ENCODE peak calls at places on chromosome 20, in eight cellular contexts. One of them, this sample, is unnamed.

GRCh38 chr20:35992713-35993335 is 24.4 kb downstream of the CNBD2 start:
- DNase-seq in hepatocyte: peak
- DNase-seq in fibroblast of pulmonary artery: peak
- DNase-seq in activated CD4-positive, alpha-beta T cell treated with anti-CD3 and anti-CD28 coated beads, Interleukin-2, amount 10 ng/mL, durations not matched to agents 7 days and 5 days: peak
- DNase-seq in heart right ventricle: no peak
- DNase-seq in HCEC 1CT: peak
- DNase-seq in HFF-Myc: peak
- DNase-seq in NCI-H1092: peak
- DNase-seq in this sample: peak

GRCh38 chr20:47585087-47585747 is 83.5 kb downstream of the NCOA3 start:
- DNase-seq in NCI-H1092: no peak
- DNase-seq in HFF-Myc: no peak
- DNase-seq in HCEC 1CT: no peak
- DNase-seq in activated CD4-positive, alpha-beta T cell treated with anti-CD3 and anti-CD28 coated beads, Interleukin-2, amount 10 ng/mL, durations not matched to agents 7 days and 5 days: no peak
- DNase-seq in hepatocyte: no peak
- DNase-seq in fibroblast of pulmonary artery: no peak
- DNase-seq in heart right ventricle: no peak
- DNase-seq in this sample: no peak

GRCh38 chr20:53599910-53600632 is 6.4 kb upstream of the ZNF217 start:
- DNase-seq in HFF-Myc: no peak
- DNase-seq in hepatocyte: no peak
- DNase-seq in fibroblast of pulmonary artery: no peak
- DNase-seq in heart right ventricle: no peak
- DNase-seq in activated CD4-positive, alpha-beta T cell treated with anti-CD3 and anti-CD28 coated beads, Interleukin-2, amount 10 ng/mL, durations not matched to agents 7 days and 5 days: no peak
- DNase-seq in NCI-H1092: no peak
- DNase-seq in HCEC 1CT: no peak
- DNase-seq in this sample: no peak

GRCh38 chr20:37296371-37296770 is 6.9 kb downstream of the MANBAL start:
- DNase-seq in activated CD4-positive, alpha-beta T cell treated with anti-CD3 and anti-CD28 coated beads, Interleukin-2, amount 10 ng/mL, durations not matched to agents 7 days and 5 days: no peak
- DNase-seq in fibroblast of pulmonary artery: no peak
- DNase-seq in HCEC 1CT: no peak
- DNase-seq in NCI-H1092: no peak
- DNase-seq in heart right ventricle: no peak
- DNase-seq in hepatocyte: no peak
- DNase-seq in HFF-Myc: no peak
- DNase-seq in this sample: no peak

GRCh38 chr20:4225778-4226177 is 210.4 kb upstream of the RNF24 start:
- DNase-seq in activated CD4-positive, alpha-beta T cell treated with anti-CD3 and anti-CD28 coated beads, Interleukin-2, amount 10 ng/mL, durations not matched to agents 7 days and 5 days: no peak
- DNase-seq in fibroblast of pulmonary artery: peak
- DNase-seq in heart right ventricle: no peak
- DNase-seq in HFF-Myc: peak
- DNase-seq in NCI-H1092: no peak
- DNase-seq in hepatocyte: peak
- DNase-seq in HCEC 1CT: peak
- DNase-seq in this sample: no peak

GRCh38 chr20:7926767-7927166 is 13.5 kb downstream of the HAO1 start:
- DNase-seq in fibroblast of pulmonary artery: peak
- DNase-seq in HCEC 1CT: peak
- DNase-seq in heart right ventricle: no peak
- DNase-seq in HFF-Myc: peak
- DNase-seq in NCI-H1092: no peak
- DNase-seq in activated CD4-positive, alpha-beta T cell treated with anti-CD3 and anti-CD28 coated beads, Interleukin-2, amount 10 ng/mL, durations not matched to agents 7 days and 5 days: no peak
- DNase-seq in hepatocyte: peak
- DNase-seq in this sample: peak

GRCh38 chr20:48066256-48066655 is 281.0 kb upstream of the SULF2 start:
- DNase-seq in NCI-H1092: no peak
- DNase-seq in HCEC 1CT: no peak
- DNase-seq in hepatocyte: no peak
- DNase-seq in activated CD4-positive, alpha-beta T cell treated with anti-CD3 and anti-CD28 coated beads, Interleukin-2, amount 10 ng/mL, durations not matched to agents 7 days and 5 days: no peak
- DNase-seq in HFF-Myc: peak
- DNase-seq in heart right ventricle: no peak
- DNase-seq in fibroblast of pulmonary artery: peak
- DNase-seq in this sample: no peak

GRCh38 chr20:20719411-20719810 is 7.0 kb upstream of the RALGAPA2 start:
- DNase-seq in HCEC 1CT: no peak
- DNase-seq in hepatocyte: no peak
- DNase-seq in heart right ventricle: no peak
- DNase-seq in HFF-Myc: no peak
- DNase-seq in activated CD4-positive, alpha-beta T cell treated with anti-CD3 and anti-CD28 coated beads, Interleukin-2, amount 10 ng/mL, durations not matched to agents 7 days and 5 days: no peak
- DNase-seq in fibroblast of pulmonary artery: no peak
- DNase-seq in NCI-H1092: no peak
- DNase-seq in this sample: no peak

GRCh38 chr20:23189854-23190253 is 103.7 kb upstream of the CD93 start:
- DNase-seq in fibroblast of pulmonary artery: no peak
- DNase-seq in NCI-H1092: no peak
- DNase-seq in hepatocyte: no peak
- DNase-seq in heart right ventricle: peak
- DNase-seq in HCEC 1CT: no peak
- DNase-seq in HFF-Myc: no peak
- DNase-seq in activated CD4-positive, alpha-beta T cell treated with anti-CD3 and anti-CD28 coated beads, Interleukin-2, amount 10 ng/mL, durations not matched to agents 7 days and 5 days: no peak
- DNase-seq in this sample: no peak

GRCh38 chr20:23309781-23310180 is 40.8 kb upstream of the NXT1 start:
- DNase-seq in NCI-H1092: no peak
- DNase-seq in HCEC 1CT: no peak
- DNase-seq in activated CD4-positive, alpha-beta T cell treated with anti-CD3 and anti-CD28 coated beads, Interleukin-2, amount 10 ng/mL, durations not matched to agents 7 days and 5 days: no peak
- DNase-seq in hepatocyte: no peak
- DNase-seq in fibroblast of pulmonary artery: no peak
- DNase-seq in HFF-Myc: no peak
- DNase-seq in heart right ventricle: no peak
- DNase-seq in this sample: no peak

GRCh38 chr20:2101057-2101934 is at the start of gene STK35:
- DNase-seq in HCEC 1CT: no peak
- DNase-seq in fibroblast of pulmonary artery: peak
- DNase-seq in HFF-Myc: no peak
- DNase-seq in NCI-H1092: peak
- DNase-seq in heart right ventricle: peak
- DNase-seq in hepatocyte: peak
- DNase-seq in activated CD4-positive, alpha-beta T cell treated with anti-CD3 and anti-CD28 coated beads, Interleukin-2, amount 10 ng/mL, durations not matched to agents 7 days and 5 days: peak
- DNase-seq in this sample: peak

GRCh38 chr20:50034567-50035170 is 51.9 kb downstream of the SNAI1 start:
- DNase-seq in fibroblast of pulmonary artery: peak
- DNase-seq in NCI-H1092: no peak
- DNase-seq in heart right ventricle: peak
- DNase-seq in HCEC 1CT: no peak
- DNase-seq in hepatocyte: no peak
- DNase-seq in activated CD4-positive, alpha-beta T cell treated with anti-CD3 and anti-CD28 coated beads, Interleukin-2, amount 10 ng/mL, durations not matched to agents 7 days and 5 days: no peak
- DNase-seq in HFF-Myc: no peak
- DNase-seq in this sample: peak

GRCh38 chr20:54466112-54466511 is 9.3 kb upstream of the DOK5 start:
- DNase-seq in heart right ventricle: no peak
- DNase-seq in activated CD4-positive, alpha-beta T cell treated with anti-CD3 and anti-CD28 coated beads, Interleukin-2, amount 10 ng/mL, durations not matched to agents 7 days and 5 days: no peak
- DNase-seq in HFF-Myc: no peak
- DNase-seq in fibroblast of pulmonary artery: no peak
- DNase-seq in NCI-H1092: no peak
- DNase-seq in HCEC 1CT: no peak
- DNase-seq in hepatocyte: no peak
- DNase-seq in this sample: no peak

GRCh38 chr20:11849976-11850670 is 67.6 kb upstream of the BTBD3 start:
- DNase-seq in HCEC 1CT: peak
- DNase-seq in heart right ventricle: no peak
- DNase-seq in HFF-Myc: no peak
- DNase-seq in NCI-H1092: no peak
- DNase-seq in fibroblast of pulmonary artery: peak
- DNase-seq in activated CD4-positive, alpha-beta T cell treated with anti-CD3 and anti-CD28 coated beads, Interleukin-2, amount 10 ng/mL, durations not matched to agents 7 days and 5 days: no peak
- DNase-seq in hepatocyte: no peak
- DNase-seq in this sample: no peak

GRCh38 chr20:46253391-46253790 is 54.9 kb downstream of the CDH22 start:
- DNase-seq in hepatocyte: no peak
- DNase-seq in HCEC 1CT: peak
- DNase-seq in fibroblast of pulmonary artery: no peak
- DNase-seq in heart right ventricle: no peak
- DNase-seq in activated CD4-positive, alpha-beta T cell treated with anti-CD3 and anti-CD28 coated beads, Interleukin-2, amount 10 ng/mL, durations not matched to agents 7 days and 5 days: no peak
- DNase-seq in NCI-H1092: peak
- DNase-seq in HFF-Myc: no peak
- DNase-seq in this sample: peak

GRCh38 chr20:60060593-60060992 is 102.4 kb downstream of the CDH26 start:
- DNase-seq in hepatocyte: peak
- DNase-seq in heart right ventricle: no peak
- DNase-seq in NCI-H1092: no peak
- DNase-seq in fibroblast of pulmonary artery: no peak
- DNase-seq in HFF-Myc: no peak
- DNase-seq in HCEC 1CT: no peak
- DNase-seq in activated CD4-positive, alpha-beta T cell treated with anti-CD3 and anti-CD28 coated beads, Interleukin-2, amount 10 ng/mL, durations not matched to agents 7 days and 5 days: no peak
- DNase-seq in this sample: no peak

GRCh38 chr20:40776702-40777457 is 87.8 kb upstream of the MAFB start:
- DNase-seq in HFF-Myc: no peak
- DNase-seq in activated CD4-positive, alpha-beta T cell treated with anti-CD3 and anti-CD28 coated beads, Interleukin-2, amount 10 ng/mL, durations not matched to agents 7 days and 5 days: no peak
- DNase-seq in fibroblast of pulmonary artery: no peak
- DNase-seq in heart right ventricle: peak
- DNase-seq in HCEC 1CT: no peak
- DNase-seq in NCI-H1092: no peak
- DNase-seq in hepatocyte: no peak
- DNase-seq in this sample: no peak

GRCh38 chr20:5691918-5692618 is 58.1 kb upstream of the SHLD1 start:
- DNase-seq in hepatocyte: no peak
- DNase-seq in NCI-H1092: peak
- DNase-seq in fibroblast of pulmonary artery: no peak
- DNase-seq in activated CD4-positive, alpha-beta T cell treated with anti-CD3 and anti-CD28 coated beads, Interleukin-2, amount 10 ng/mL, durations not matched to agents 7 days and 5 days: no peak
- DNase-seq in heart right ventricle: no peak
- DNase-seq in HFF-Myc: no peak
- DNase-seq in HCEC 1CT: no peak
- DNase-seq in this sample: no peak

GRCh38 chr20:10571313-10571815 is 102.4 kb downstream of the JAG1 start:
- DNase-seq in fibroblast of pulmonary artery: no peak
- DNase-seq in NCI-H1092: no peak
- DNase-seq in activated CD4-positive, alpha-beta T cell treated with anti-CD3 and anti-CD28 coated beads, Interleukin-2, amount 10 ng/mL, durations not matched to agents 7 days and 5 days: no peak
- DNase-seq in hepatocyte: no peak
- DNase-seq in HFF-Myc: no peak
- DNase-seq in heart right ventricle: no peak
- DNase-seq in HCEC 1CT: no peak
- DNase-seq in this sample: no peak

GRCh38 chr20:50464026-50464724 is 46.0 kb upstream of the PTPN1 start:
- DNase-seq in HCEC 1CT: peak
- DNase-seq in hepatocyte: peak
- DNase-seq in activated CD4-positive, alpha-beta T cell treated with anti-CD3 and anti-CD28 coated beads, Interleukin-2, amount 10 ng/mL, durations not matched to agents 7 days and 5 days: peak
- DNase-seq in HFF-Myc: no peak
- DNase-seq in heart right ventricle: peak
- DNase-seq in NCI-H1092: no peak
- DNase-seq in fibroblast of pulmonary artery: peak
- DNase-seq in this sample: peak

GRCh38 chr20:6954219-6954618 is 186.7 kb downstream of the BMP2 start:
- DNase-seq in activated CD4-positive, alpha-beta T cell treated with anti-CD3 and anti-CD28 coated beads, Interleukin-2, amount 10 ng/mL, durations not matched to agents 7 days and 5 days: no peak
- DNase-seq in NCI-H1092: no peak
- DNase-seq in fibroblast of pulmonary artery: no peak
- DNase-seq in HFF-Myc: no peak
- DNase-seq in hepatocyte: peak
- DNase-seq in heart right ventricle: no peak
- DNase-seq in HCEC 1CT: no peak
- DNase-seq in this sample: no peak

GRCh38 chr20:19888269-19888669 is 128.9 kb upstream of the NAA20 start:
- DNase-seq in fibroblast of pulmonary artery: peak
- DNase-seq in heart right ventricle: no peak
- DNase-seq in HCEC 1CT: no peak
- DNase-seq in NCI-H1092: peak
- DNase-seq in HFF-Myc: no peak
- DNase-seq in activated CD4-positive, alpha-beta T cell treated with anti-CD3 and anti-CD28 coated beads, Interleukin-2, amount 10 ng/mL, durations not matched to agents 7 days and 5 days: no peak
- DNase-seq in hepatocyte: no peak
- DNase-seq in this sample: peak

GRCh38 chr20:34753706-34754461 is 49.7 kb downstream of the TP53INP2 start:
- DNase-seq in fibroblast of pulmonary artery: no peak
- DNase-seq in activated CD4-positive, alpha-beta T cell treated with anti-CD3 and anti-CD28 coated beads, Interleukin-2, amount 10 ng/mL, durations not matched to agents 7 days and 5 days: no peak
- DNase-seq in HCEC 1CT: no peak
- DNase-seq in HFF-Myc: no peak
- DNase-seq in NCI-H1092: no peak
- DNase-seq in hepatocyte: no peak
- DNase-seq in heart right ventricle: no peak
- DNase-seq in this sample: no peak

GRCh38 chr20:62170536-62170935 is 12.3 kb upstream of the MTG2 start:
- DNase-seq in HCEC 1CT: no peak
- DNase-seq in heart right ventricle: no peak
- DNase-seq in fibroblast of pulmonary artery: no peak
- DNase-seq in HFF-Myc: no peak
- DNase-seq in activated CD4-positive, alpha-beta T cell treated with anti-CD3 and anti-CD28 coated beads, Interleukin-2, amount 10 ng/mL, durations not matched to agents 7 days and 5 days: no peak
- DNase-seq in hepatocyte: no peak
- DNase-seq in NCI-H1092: no peak
- DNase-seq in this sample: no peak

GRCh38 chr20:3706774-3707507 is 5.5 kb downstream of the SIGLEC1 start:
- DNase-seq in activated CD4-positive, alpha-beta T cell treated with anti-CD3 and anti-CD28 coated beads, Interleukin-2, amount 10 ng/mL, durations not matched to agents 7 days and 5 days: no peak
- DNase-seq in NCI-H1092: no peak
- DNase-seq in heart right ventricle: peak
- DNase-seq in fibroblast of pulmonary artery: no peak
- DNase-seq in HFF-Myc: no peak
- DNase-seq in hepatocyte: no peak
- DNase-seq in HCEC 1CT: no peak
- DNase-seq in this sample: no peak

GRCh38 chr20:52242237-52243230 is 51.0 kb upstream of the ZFP64 start:
- DNase-seq in hepatocyte: peak
- DNase-seq in HCEC 1CT: peak
- DNase-seq in NCI-H1092: no peak
- DNase-seq in heart right ventricle: no peak
- DNase-seq in HFF-Myc: no peak
- DNase-seq in activated CD4-positive, alpha-beta T cell treated with anti-CD3 and anti-CD28 coated beads, Interleukin-2, amount 10 ng/mL, durations not matched to agents 7 days and 5 days: no peak
- DNase-seq in fibroblast of pulmonary artery: peak
- DNase-seq in this sample: peak

GRCh38 chr20:62417981-62418708 is 9.2 kb downstream of the RBBP8NL start:
- DNase-seq in heart right ventricle: no peak
- DNase-seq in HCEC 1CT: no peak
- DNase-seq in activated CD4-positive, alpha-beta T cell treated with anti-CD3 and anti-CD28 coated beads, Interleukin-2, amount 10 ng/mL, durations not matched to agents 7 days and 5 days: no peak
- DNase-seq in HFF-Myc: no peak
- DNase-seq in fibroblast of pulmonary artery: no peak
- DNase-seq in hepatocyte: no peak
- DNase-seq in NCI-H1092: no peak
- DNase-seq in this sample: no peak

GRCh38 chr20:41734506-41734945 is 116.3 kb upstream of the CHD6 start:
- DNase-seq in NCI-H1092: peak
- DNase-seq in heart right ventricle: no peak
- DNase-seq in HFF-Myc: peak
- DNase-seq in HCEC 1CT: peak
- DNase-seq in activated CD4-positive, alpha-beta T cell treated with anti-CD3 and anti-CD28 coated beads, Interleukin-2, amount 10 ng/mL, durations not matched to agents 7 days and 5 days: peak
- DNase-seq in hepatocyte: peak
- DNase-seq in fibroblast of pulmonary artery: peak
- DNase-seq in this sample: peak

GRCh38 chr20:51594206-51594998 is 51.9 kb upstream of the NFATC2 start:
- DNase-seq in HCEC 1CT: no peak
- DNase-seq in NCI-H1092: no peak
- DNase-seq in fibroblast of pulmonary artery: no peak
- DNase-seq in hepatocyte: no peak
- DNase-seq in heart right ventricle: no peak
- DNase-seq in HFF-Myc: no peak
- DNase-seq in activated CD4-positive, alpha-beta T cell treated with anti-CD3 and anti-CD28 coated beads, Interleukin-2, amount 10 ng/mL, durations not matched to agents 7 days and 5 days: no peak
- DNase-seq in this sample: no peak

GRCh38 chr20:2518558-2518957 is 9.8 kb upstream of the ZNF343 start:
- DNase-seq in HCEC 1CT: no peak
- DNase-seq in HFF-Myc: no peak
- DNase-seq in heart right ventricle: no peak
- DNase-seq in NCI-H1092: no peak
- DNase-seq in hepatocyte: no peak
- DNase-seq in activated CD4-positive, alpha-beta T cell treated with anti-CD3 and anti-CD28 coated beads, Interleukin-2, amount 10 ng/mL, durations not matched to agents 7 days and 5 days: no peak
- DNase-seq in fibroblast of pulmonary artery: no peak
- DNase-seq in this sample: no peak

GRCh38 chr20:15033269-15033668 is 695.9 kb upstream of the FLRT3 start:
- DNase-seq in HFF-Myc: no peak
- DNase-seq in hepatocyte: no peak
- DNase-seq in heart right ventricle: no peak
- DNase-seq in activated CD4-positive, alpha-beta T cell treated with anti-CD3 and anti-CD28 coated beads, Interleukin-2, amount 10 ng/mL, durations not matched to agents 7 days and 5 days: no peak
- DNase-seq in NCI-H1092: no peak
- DNase-seq in HCEC 1CT: no peak
- DNase-seq in fibroblast of pulmonary artery: no peak
- DNase-seq in this sample: no peak

GRCh38 chr20:8909596-8909995 is 159.3 kb upstream of the PLCB4 start:
- DNase-seq in heart right ventricle: no peak
- DNase-seq in hepatocyte: no peak
- DNase-seq in fibroblast of pulmonary artery: no peak
- DNase-seq in NCI-H1092: no peak
- DNase-seq in HFF-Myc: no peak
- DNase-seq in activated CD4-positive, alpha-beta T cell treated with anti-CD3 and anti-CD28 coated beads, Interleukin-2, amount 10 ng/mL, durations not matched to agents 7 days and 5 days: no peak
- DNase-seq in HCEC 1CT: peak
- DNase-seq in this sample: no peak

GRCh38 chr20:31494131-31494530 is 19.0 kb downstream of the REM1 start:
- DNase-seq in hepatocyte: peak
- DNase-seq in fibroblast of pulmonary artery: peak
- DNase-seq in heart right ventricle: no peak
- DNase-seq in HCEC 1CT: peak
- DNase-seq in HFF-Myc: no peak
- DNase-seq in activated CD4-positive, alpha-beta T cell treated with anti-CD3 and anti-CD28 coated beads, Interleukin-2, amount 10 ng/mL, durations not matched to agents 7 days and 5 days: no peak
- DNase-seq in NCI-H1092: no peak
- DNase-seq in this sample: peak

GRCh38 chr20:35506872-35507638 is 22.4 kb downstream of the C20orf173 start:
- DNase-seq in fibroblast of pulmonary artery: no peak
- DNase-seq in NCI-H1092: no peak
- DNase-seq in HFF-Myc: no peak
- DNase-seq in HCEC 1CT: peak
- DNase-seq in heart right ventricle: no peak
- DNase-seq in hepatocyte: no peak
- DNase-seq in activated CD4-positive, alpha-beta T cell treated with anti-CD3 and anti-CD28 coated beads, Interleukin-2, amount 10 ng/mL, durations not matched to agents 7 days and 5 days: no peak
- DNase-seq in this sample: peak